ENCODE peak calls at places on chromosomes 4 and X, in ten cellular contexts. One of them, this sample, is unnamed.

GRCh38 chr4:48796191-48796926 is 16.3 kb upstream of the FRYL start:
- DNase-seq in GF-D8: no peak
- DNase-seq in activated CD4-positive, alpha-beta T cell treated with anti-CD3 and anti-CD28 coated beads, Interleukin-2, amount 10 ng/mL, durations not matched to agents 7 days and 5 days: no peak
- DNase-seq in ACHN: no peak
- DNase-seq in mesenchymal stem cell: no peak
- DNase-seq in astrocyte of the spinal cord: no peak
- DNase-seq in NCI-H1436: no peak
- DNase-seq in activated gamma-delta T cell treated with Interleukin-2 at 50 U/mL for 16 hours: no peak
- DNase-seq in NCI-H1092 treated with DMSO at 0.1 percent for 48 hours: no peak
- DNase-seq in posterior cingulate gyrus: no peak
- DNase-seq in this sample: no peak

GRCh38 chr4:128384091-128384520 is 96.5 kb upstream of the PGRMC2 start:
- DNase-seq in NCI-H1436: no peak
- DNase-seq in activated gamma-delta T cell treated with Interleukin-2 at 50 U/mL for 16 hours: no peak
- DNase-seq in activated CD4-positive, alpha-beta T cell treated with anti-CD3 and anti-CD28 coated beads, Interleukin-2, amount 10 ng/mL, durations not matched to agents 7 days and 5 days: no peak
- DNase-seq in posterior cingulate gyrus: no peak
- DNase-seq in ACHN: no peak
- DNase-seq in mesenchymal stem cell: peak
- DNase-seq in NCI-H1092 treated with DMSO at 0.1 percent for 48 hours: no peak
- DNase-seq in GF-D8: no peak
- DNase-seq in astrocyte of the spinal cord: peak
- DNase-seq in this sample: no peak

GRCh38 chrX:17020828-17021821 is 74.7 kb downstream of the REPS2 start:
- DNase-seq in ACHN: no peak
- DNase-seq in GF-D8: no peak
- DNase-seq in astrocyte of the spinal cord: no peak
- DNase-seq in activated CD4-positive, alpha-beta T cell treated with anti-CD3 and anti-CD28 coated beads, Interleukin-2, amount 10 ng/mL, durations not matched to agents 7 days and 5 days: no peak
- DNase-seq in posterior cingulate gyrus: no peak
- DNase-seq in NCI-H1436: no peak
- DNase-seq in NCI-H1092 treated with DMSO at 0.1 percent for 48 hours: no peak
- DNase-seq in mesenchymal stem cell: no peak
- DNase-seq in activated gamma-delta T cell treated with Interleukin-2 at 50 U/mL for 16 hours: no peak
- DNase-seq in this sample: no peak

GRCh38 chr4:128916832-128917231 is 107.3 kb downstream of the JADE1 start:
- DNase-seq in NCI-H1436: no peak
- DNase-seq in ACHN: no peak
- DNase-seq in activated gamma-delta T cell treated with Interleukin-2 at 50 U/mL for 16 hours: no peak
- DNase-seq in posterior cingulate gyrus: no peak
- DNase-seq in mesenchymal stem cell: no peak
- DNase-seq in activated CD4-positive, alpha-beta T cell treated with anti-CD3 and anti-CD28 coated beads, Interleukin-2, amount 10 ng/mL, durations not matched to agents 7 days and 5 days: no peak
- DNase-seq in GF-D8: no peak
- DNase-seq in NCI-H1092 treated with DMSO at 0.1 percent for 48 hours: no peak
- DNase-seq in astrocyte of the spinal cord: no peak
- DNase-seq in this sample: no peak

GRCh38 chr4:140046573-140046972 is 107.4 kb downstream of the MAML3 start:
- DNase-seq in posterior cingulate gyrus: no peak
- DNase-seq in NCI-H1436: no peak
- DNase-seq in mesenchymal stem cell: no peak
- DNase-seq in ACHN: no peak
- DNase-seq in GF-D8: peak
- DNase-seq in activated gamma-delta T cell treated with Interleukin-2 at 50 U/mL for 16 hours: no peak
- DNase-seq in activated CD4-positive, alpha-beta T cell treated with anti-CD3 and anti-CD28 coated beads, Interleukin-2, amount 10 ng/mL, durations not matched to agents 7 days and 5 days: no peak
- DNase-seq in NCI-H1092 treated with DMSO at 0.1 percent for 48 hours: no peak
- DNase-seq in astrocyte of the spinal cord: no peak
- DNase-seq in this sample: no peak

GRCh38 chr4:184644553-184645307 is 4.5 kb downstream of the CASP3 start:
- DNase-seq in astrocyte of the spinal cord: peak
- DNase-seq in GF-D8: no peak
- DNase-seq in activated CD4-positive, alpha-beta T cell treated with anti-CD3 and anti-CD28 coated beads, Interleukin-2, amount 10 ng/mL, durations not matched to agents 7 days and 5 days: peak
- DNase-seq in activated gamma-delta T cell treated with Interleukin-2 at 50 U/mL for 16 hours: no peak
- DNase-seq in NCI-H1436: no peak
- DNase-seq in posterior cingulate gyrus: no peak
- DNase-seq in mesenchymal stem cell: peak
- DNase-seq in ACHN: peak
- DNase-seq in NCI-H1092 treated with DMSO at 0.1 percent for 48 hours: no peak
- DNase-seq in this sample: no peak

GRCh38 chr4:133147365-133147821 is 1.7 kb upstream of the PCDH10 start:
- DNase-seq in mesenchymal stem cell: peak
- DNase-seq in NCI-H1436: no peak
- DNase-seq in ACHN: no peak
- DNase-seq in posterior cingulate gyrus: no peak
- DNase-seq in GF-D8: no peak
- DNase-seq in astrocyte of the spinal cord: no peak
- DNase-seq in activated gamma-delta T cell treated with Interleukin-2 at 50 U/mL for 16 hours: no peak
- DNase-seq in NCI-H1092 treated with DMSO at 0.1 percent for 48 hours: no peak
- DNase-seq in activated CD4-positive, alpha-beta T cell treated with anti-CD3 and anti-CD28 coated beads, Interleukin-2, amount 10 ng/mL, durations not matched to agents 7 days and 5 days: no peak
- DNase-seq in this sample: no peak

GRCh38 chrX:95841863-95842262 is 842.8 kb upstream of the DIAPH2 start:
- DNase-seq in astrocyte of the spinal cord: no peak
- DNase-seq in mesenchymal stem cell: no peak
- DNase-seq in GF-D8: no peak
- DNase-seq in activated CD4-positive, alpha-beta T cell treated with anti-CD3 and anti-CD28 coated beads, Interleukin-2, amount 10 ng/mL, durations not matched to agents 7 days and 5 days: no peak
- DNase-seq in activated gamma-delta T cell treated with Interleukin-2 at 50 U/mL for 16 hours: no peak
- DNase-seq in posterior cingulate gyrus: no peak
- DNase-seq in ACHN: no peak
- DNase-seq in NCI-H1436: no peak
- DNase-seq in NCI-H1092 treated with DMSO at 0.1 percent for 48 hours: no peak
- DNase-seq in this sample: no peak

GRCh38 chr4:107740950-107741701 is 21.1 kb upstream of the PAPSS1 start:
- DNase-seq in mesenchymal stem cell: peak
- DNase-seq in NCI-H1436: no peak
- DNase-seq in astrocyte of the spinal cord: peak
- DNase-seq in posterior cingulate gyrus: no peak
- DNase-seq in activated CD4-positive, alpha-beta T cell treated with anti-CD3 and anti-CD28 coated beads, Interleukin-2, amount 10 ng/mL, durations not matched to agents 7 days and 5 days: no peak
- DNase-seq in GF-D8: no peak
- DNase-seq in NCI-H1092 treated with DMSO at 0.1 percent for 48 hours: no peak
- DNase-seq in activated gamma-delta T cell treated with Interleukin-2 at 50 U/mL for 16 hours: no peak
- DNase-seq in ACHN: no peak
- DNase-seq in this sample: no peak

GRCh38 chr4:55386840-55387239 is 8.9 kb upstream of the TMEM165 start:
- DNase-seq in GF-D8: no peak
- DNase-seq in astrocyte of the spinal cord: no peak
- DNase-seq in posterior cingulate gyrus: no peak
- DNase-seq in NCI-H1092 treated with DMSO at 0.1 percent for 48 hours: no peak
- DNase-seq in activated gamma-delta T cell treated with Interleukin-2 at 50 U/mL for 16 hours: no peak
- DNase-seq in NCI-H1436: no peak
- DNase-seq in activated CD4-positive, alpha-beta T cell treated with anti-CD3 and anti-CD28 coated beads, Interleukin-2, amount 10 ng/mL, durations not matched to agents 7 days and 5 days: no peak
- DNase-seq in ACHN: no peak
- DNase-seq in mesenchymal stem cell: no peak
- DNase-seq in this sample: no peak

GRCh38 chrX:136221851-136222513 is 29.2 kb downstream of the MAP7D3 start:
- DNase-seq in posterior cingulate gyrus: no peak
- DNase-seq in GF-D8: no peak
- DNase-seq in astrocyte of the spinal cord: no peak
- DNase-seq in NCI-H1436: no peak
- DNase-seq in NCI-H1092 treated with DMSO at 0.1 percent for 48 hours: no peak
- DNase-seq in mesenchymal stem cell: no peak
- DNase-seq in ACHN: no peak
- DNase-seq in activated CD4-positive, alpha-beta T cell treated with anti-CD3 and anti-CD28 coated beads, Interleukin-2, amount 10 ng/mL, durations not matched to agents 7 days and 5 days: no peak
- DNase-seq in activated gamma-delta T cell treated with Interleukin-2 at 50 U/mL for 16 hours: no peak
- DNase-seq in this sample: no peak

GRCh38 chr4:93199492-93199891 is 629.1 kb upstream of the ATOH1 start:
- DNase-seq in mesenchymal stem cell: peak
- DNase-seq in activated gamma-delta T cell treated with Interleukin-2 at 50 U/mL for 16 hours: no peak
- DNase-seq in GF-D8: no peak
- DNase-seq in NCI-H1436: peak
- DNase-seq in NCI-H1092 treated with DMSO at 0.1 percent for 48 hours: peak
- DNase-seq in ACHN: peak
- DNase-seq in astrocyte of the spinal cord: peak
- DNase-seq in posterior cingulate gyrus: no peak
- DNase-seq in activated CD4-positive, alpha-beta T cell treated with anti-CD3 and anti-CD28 coated beads, Interleukin-2, amount 10 ng/mL, durations not matched to agents 7 days and 5 days: no peak
- DNase-seq in this sample: peak

GRCh38 chr4:87406462-87406861 is 15.5 kb upstream of the HSD17B11 start:
- DNase-seq in GF-D8: peak
- DNase-seq in NCI-H1092 treated with DMSO at 0.1 percent for 48 hours: no peak
- DNase-seq in astrocyte of the spinal cord: no peak
- DNase-seq in activated gamma-delta T cell treated with Interleukin-2 at 50 U/mL for 16 hours: no peak
- DNase-seq in activated CD4-positive, alpha-beta T cell treated with anti-CD3 and anti-CD28 coated beads, Interleukin-2, amount 10 ng/mL, durations not matched to agents 7 days and 5 days: no peak
- DNase-seq in mesenchymal stem cell: no peak
- DNase-seq in posterior cingulate gyrus: no peak
- DNase-seq in ACHN: no peak
- DNase-seq in NCI-H1436: no peak
- DNase-seq in this sample: no peak

GRCh38 chrX:132837126-132837525 is 121.3 kb downstream of the HS6ST2 start:
- DNase-seq in NCI-H1436: no peak
- DNase-seq in activated CD4-positive, alpha-beta T cell treated with anti-CD3 and anti-CD28 coated beads, Interleukin-2, amount 10 ng/mL, durations not matched to agents 7 days and 5 days: no peak
- DNase-seq in GF-D8: no peak
- DNase-seq in ACHN: peak
- DNase-seq in astrocyte of the spinal cord: peak
- DNase-seq in activated gamma-delta T cell treated with Interleukin-2 at 50 U/mL for 16 hours: no peak
- DNase-seq in NCI-H1092 treated with DMSO at 0.1 percent for 48 hours: no peak
- DNase-seq in posterior cingulate gyrus: no peak
- DNase-seq in mesenchymal stem cell: peak
- DNase-seq in this sample: no peak

GRCh38 chr4:156571146-156571545 is 400.5 kb downstream of the PDGFC start:
- DNase-seq in GF-D8: no peak
- DNase-seq in activated gamma-delta T cell treated with Interleukin-2 at 50 U/mL for 16 hours: no peak
- DNase-seq in astrocyte of the spinal cord: no peak
- DNase-seq in ACHN: no peak
- DNase-seq in NCI-H1092 treated with DMSO at 0.1 percent for 48 hours: no peak
- DNase-seq in NCI-H1436: no peak
- DNase-seq in posterior cingulate gyrus: no peak
- DNase-seq in mesenchymal stem cell: no peak
- DNase-seq in activated CD4-positive, alpha-beta T cell treated with anti-CD3 and anti-CD28 coated beads, Interleukin-2, amount 10 ng/mL, durations not matched to agents 7 days and 5 days: no peak
- DNase-seq in this sample: no peak

GRCh38 chr4:173857828-173858227 is 327.8 kb upstream of the HAND2 start:
- DNase-seq in astrocyte of the spinal cord: no peak
- DNase-seq in ACHN: no peak
- DNase-seq in mesenchymal stem cell: peak
- DNase-seq in NCI-H1436: no peak
- DNase-seq in GF-D8: no peak
- DNase-seq in NCI-H1092 treated with DMSO at 0.1 percent for 48 hours: no peak
- DNase-seq in activated gamma-delta T cell treated with Interleukin-2 at 50 U/mL for 16 hours: no peak
- DNase-seq in posterior cingulate gyrus: no peak
- DNase-seq in activated CD4-positive, alpha-beta T cell treated with anti-CD3 and anti-CD28 coated beads, Interleukin-2, amount 10 ng/mL, durations not matched to agents 7 days and 5 days: no peak
- DNase-seq in this sample: no peak

GRCh38 chrX:10932842-10933440 is 178.2 kb upstream of the HCCS start:
- DNase-seq in ACHN: no peak
- DNase-seq in mesenchymal stem cell: peak
- DNase-seq in activated gamma-delta T cell treated with Interleukin-2 at 50 U/mL for 16 hours: no peak
- DNase-seq in astrocyte of the spinal cord: no peak
- DNase-seq in NCI-H1436: no peak
- DNase-seq in NCI-H1092 treated with DMSO at 0.1 percent for 48 hours: no peak
- DNase-seq in GF-D8: no peak
- DNase-seq in posterior cingulate gyrus: no peak
- DNase-seq in activated CD4-positive, alpha-beta T cell treated with anti-CD3 and anti-CD28 coated beads, Interleukin-2, amount 10 ng/mL, durations not matched to agents 7 days and 5 days: no peak
- DNase-seq in this sample: no peak

GRCh38 chr4:176451441-176451840 is 131.7 kb downstream of the SPCS3 start:
- DNase-seq in activated CD4-positive, alpha-beta T cell treated with anti-CD3 and anti-CD28 coated beads, Interleukin-2, amount 10 ng/mL, durations not matched to agents 7 days and 5 days: no peak
- DNase-seq in astrocyte of the spinal cord: no peak
- DNase-seq in ACHN: no peak
- DNase-seq in mesenchymal stem cell: no peak
- DNase-seq in activated gamma-delta T cell treated with Interleukin-2 at 50 U/mL for 16 hours: no peak
- DNase-seq in posterior cingulate gyrus: no peak
- DNase-seq in NCI-H1092 treated with DMSO at 0.1 percent for 48 hours: no peak
- DNase-seq in GF-D8: no peak
- DNase-seq in NCI-H1436: no peak
- DNase-seq in this sample: no peak

GRCh38 chr4:10013722-10014121 is 7.6 kb downstream of the SLC2A9 start:
- DNase-seq in GF-D8: no peak
- DNase-seq in activated CD4-positive, alpha-beta T cell treated with anti-CD3 and anti-CD28 coated beads, Interleukin-2, amount 10 ng/mL, durations not matched to agents 7 days and 5 days: peak
- DNase-seq in mesenchymal stem cell: no peak
- DNase-seq in activated gamma-delta T cell treated with Interleukin-2 at 50 U/mL for 16 hours: peak
- DNase-seq in astrocyte of the spinal cord: no peak
- DNase-seq in ACHN: peak
- DNase-seq in NCI-H1092 treated with DMSO at 0.1 percent for 48 hours: peak
- DNase-seq in NCI-H1436: peak
- DNase-seq in posterior cingulate gyrus: no peak
- DNase-seq in this sample: no peak

GRCh38 chr4:110197421-110198398 is 705 bp downstream of the ELOVL6 start:
- DNase-seq in ACHN: peak
- DNase-seq in activated CD4-positive, alpha-beta T cell treated with anti-CD3 and anti-CD28 coated beads, Interleukin-2, amount 10 ng/mL, durations not matched to agents 7 days and 5 days: peak
- DNase-seq in astrocyte of the spinal cord: peak
- DNase-seq in NCI-H1436: peak
- DNase-seq in NCI-H1092 treated with DMSO at 0.1 percent for 48 hours: peak
- DNase-seq in activated gamma-delta T cell treated with Interleukin-2 at 50 U/mL for 16 hours: peak
- DNase-seq in posterior cingulate gyrus: peak
- DNase-seq in mesenchymal stem cell: peak
- DNase-seq in GF-D8: peak
- DNase-seq in this sample: no peak

This sample was measured in epithelial cell of prostate.